ENCODE peak calls at places on chromosomes 7 and 10, in seven cellular contexts. F is astrocyte, X is lower leg skin, C is right atrium auricular region, Y is NB4, S is foreskin fibroblast, P is GM12865. N is an unnamed sample.

GRCh38 chr7:49001610-49002033 is 77.3 kb downstream of the CDC14C start:
- DNase-seq in P (peak), Y (peak), C (no peak), F (no peak), X (no peak), S (no peak), N (no peak)

GRCh38 chr7:78134256-78134655 is 335.7 kb downstream of the PHTF2 start:
- DNase-seq in X (no peak), Y (peak), S (peak), P (peak), F (peak), C (no peak), N (peak)

GRCh38 chr7:128381161-128381821 is 19.8 kb upstream of the PRRT4 start:
- DNase-seq in X (no peak), P (peak), C (peak), Y (peak), F (no peak), S (no peak), N (peak)

GRCh38 chr7:77409739-77410545 is 6.2 kb downstream of the GSAP start:
- DNase-seq in C (no peak), X (no peak), S (peak), P (no peak), Y (peak), F (peak), N (peak)

GRCh38 chr10:94211187-94211529 is 151.6 kb downstream of the NOC3L start:
- DNase-seq in Y (no peak), S (no peak), C (no peak), P (no peak), F (no peak), X (no peak), N (no peak)

GRCh38 chr7:66557214-66558200 is 71.2 kb upstream of the KCTD7 start:
- DNase-seq in Y (peak), S (peak), C (no peak), F (no peak), X (peak), P (peak), N (peak)

GRCh38 chr7:28041508-28042314 is 138.9 kb downstream of the JAZF1 start:
- DNase-seq in S (peak), Y (no peak), X (no peak), C (no peak), F (peak), P (peak), N (peak)

GRCh38 chr10:124732931-124733536 is 11.1 kb downstream of the FAM53B start:
- DNase-seq in C (peak), S (peak), X (no peak), P (peak), F (peak), Y (no peak), N (peak)

GRCh38 chr7:144500225-144500624 is 96.7 kb upstream of the NOBOX start:
- DNase-seq in P (no peak), F (no peak), C (no peak), X (no peak), S (no peak), Y (no peak), N (no peak)

GRCh38 chr10:33114451-33114944 is 156.5 kb upstream of the ITGB1 start:
- DNase-seq in X (no peak), P (no peak), C (no peak), Y (no peak), S (peak), F (peak), N (peak)

DNA sequence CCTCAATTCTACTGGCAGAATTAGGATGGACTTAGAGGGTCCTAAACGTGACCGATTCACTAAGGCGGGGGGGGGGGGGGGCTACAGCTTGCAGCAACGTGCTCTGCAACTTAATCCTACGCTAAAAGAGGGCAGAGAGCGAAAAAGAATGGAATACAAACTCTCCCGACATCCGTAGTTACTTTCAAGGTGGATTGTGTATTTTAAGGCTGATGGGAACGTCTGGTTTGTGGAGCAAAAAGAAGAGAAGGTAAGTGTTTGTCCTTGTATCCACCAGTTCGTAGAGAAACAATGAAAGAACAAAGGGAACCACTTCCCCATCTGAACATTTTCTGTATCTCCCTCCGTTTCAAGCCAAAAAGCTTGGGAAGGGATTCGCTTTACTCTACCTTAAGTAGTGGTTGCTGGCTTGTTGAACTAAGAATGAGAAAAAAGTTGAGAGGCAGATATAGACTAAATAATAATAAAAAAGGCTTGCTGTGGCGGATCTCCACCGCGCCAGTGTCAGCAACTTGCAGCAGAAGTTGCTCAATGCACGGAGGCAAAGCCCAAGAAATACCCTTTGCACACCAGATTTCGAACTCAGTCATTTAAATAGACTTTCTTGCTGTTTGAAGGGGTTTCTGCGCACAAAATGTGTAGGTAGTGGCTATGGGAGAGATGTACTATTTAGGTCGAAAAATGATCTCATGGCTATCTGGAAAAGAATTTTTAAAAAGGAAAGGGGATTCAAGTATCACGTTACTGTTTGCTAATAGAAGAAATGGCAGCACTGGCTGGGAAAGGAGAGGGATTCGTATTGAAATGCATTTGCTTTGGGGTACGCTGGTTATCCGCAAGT is 736 bp downstream of the SKIDA1 start:
- DNase-seq in F (peak), C (no peak), S (peak), P (no peak), X (no peak), Y (peak), N (peak)
- TF ChIP-seq CTCF in F (no peak), C (no peak), S (no peak), P (no peak), X (no peak), Y (no peak), N (no peak)

DNA sequence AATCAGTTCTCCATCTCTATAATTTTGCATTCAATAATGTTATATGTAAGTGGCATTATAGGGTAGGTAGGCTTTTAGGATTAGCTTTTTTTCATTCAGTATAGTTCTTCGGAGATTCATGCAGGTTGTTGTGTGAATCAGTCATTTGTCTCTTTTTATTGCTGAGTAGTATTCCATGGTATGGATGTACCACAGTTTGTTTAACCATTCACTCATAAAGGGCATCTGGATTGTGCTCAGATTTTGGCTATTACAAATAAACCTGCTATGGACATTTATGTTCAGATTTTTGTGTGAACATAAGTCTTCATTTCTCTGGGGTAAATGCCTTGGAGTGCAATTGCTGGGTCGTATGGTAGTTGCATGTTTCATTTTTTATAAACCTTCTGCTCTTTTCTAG is 4.4 kb upstream of the OGDHL start:
- DNase-seq in C (no peak), S (no peak), Y (no peak), P (no peak), F (no peak), X (no peak), N (no peak)
- H3K4me3 ChIP-seq in C (no peak), S (no peak), Y (no peak), P (no peak), F (no peak), X (no peak), N (no peak)

DNA sequence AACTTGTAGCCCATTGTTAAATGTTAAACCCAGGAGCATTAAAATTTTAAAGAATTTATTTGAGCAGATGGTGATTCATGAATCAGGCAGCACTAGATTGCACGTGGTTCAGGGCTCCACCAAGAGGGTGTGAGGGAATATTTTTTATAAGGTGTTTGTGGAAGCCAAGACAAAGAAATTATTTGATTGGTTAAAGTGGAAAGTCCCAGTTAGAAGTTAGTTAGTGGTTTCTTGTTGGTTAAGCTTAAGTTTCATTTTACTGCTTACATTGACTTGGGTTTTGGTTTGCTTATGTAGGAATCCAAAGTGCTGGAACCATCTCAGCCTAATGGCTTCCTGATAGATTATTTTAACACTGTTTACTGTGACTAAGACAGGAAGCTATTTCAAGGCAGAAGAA is 906.2 kb downstream of the LRMDA start:
- DNase-seq in S (peak), P (no peak), X (no peak), F (peak), C (no peak), Y (no peak), N (peak)
- TF ChIP-seq CTCF in S (no peak), P (no peak), X (no peak), F (no peak), C (no peak), Y (no peak), N (no peak)

DNA sequence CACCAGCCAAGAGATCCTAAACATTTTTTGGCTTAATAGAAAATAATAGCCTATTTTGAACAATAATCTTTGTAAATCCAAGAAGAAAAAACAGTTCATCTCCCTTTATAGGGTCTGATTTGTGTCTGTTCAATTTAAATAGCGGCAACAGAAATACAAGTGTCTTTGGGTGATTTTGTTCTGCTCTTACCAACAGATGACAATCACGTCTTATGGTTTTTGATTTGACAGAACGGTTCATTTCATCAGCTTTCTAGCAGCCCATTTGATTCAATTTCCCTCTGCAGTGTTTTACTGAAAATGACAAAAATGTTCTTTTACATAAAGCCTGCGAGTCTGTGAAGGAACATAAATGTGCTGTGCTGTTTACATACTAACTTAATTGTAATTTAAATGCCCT is 180.5 kb downstream of the MGMT start:
- DNase-seq in S (no peak), C (no peak), X (no peak), P (no peak), Y (no peak), F (no peak), N (no peak)
- H3K4me3 ChIP-seq in S (no peak), C (no peak), X (no peak), P (no peak), Y (no peak), F (no peak), N (no peak)

N was measured in fibroblast of the aortic adventitia.